ENCODE peak calls at places on chromosomes 6 and 20, in seven cellular contexts. P is SJSA1, T is bronchial epithelial cell, F is kidney epithelial cell, V is cardiac muscle cell, S is mammary epithelial cell, G is neural progenitor cell. C is an unnamed sample.
A peak's percentile ranks its signal among the peaks of the same experiment; 100 is the strongest.

GRCh38 chr6:36576573-36576972 is 17.6 kb upstream of the SRSF3 start:
- DNase-seq in P (no peak), T (no peak), F (no peak), V (no peak), S (no peak), G (no peak), C (no peak)

GRCh38 chr20:21048841-21049273 is 57.3 kb downstream of the LINC00237 start:
- DNase-seq in P (peak; percentile 55), T (no peak), F (no peak), V (peak; percentile 6), S (no peak), G (peak; percentile 60), C (peak; percentile 16)

GRCh38 chr6:169070506-169071176 is 183.0 kb downstream of the THBS2 start:
- DNase-seq in P (peak; percentile 97), T (peak; percentile 80), F (peak; percentile 97), V (peak; percentile 98), S (peak; percentile 98), G (no peak), C (peak; percentile 99)

GRCh38 chr6:145699462-145699861 is 35.9 kb downstream of the EPM2A start:
- DNase-seq in P (no peak), T (peak; percentile 93), F (peak; percentile 12), V (peak; percentile 69), S (peak; percentile 60), G (no peak), C (peak; percentile 6)

GRCh38 chr6:117676577-117677218 is 1.4 kb downstream of the NUS1 start:
- DNase-seq in P (no peak), T (no peak), F (no peak), V (peak; percentile 17), S (peak; percentile 6), G (peak; percentile 5), C (no peak)

GRCh38 chr20:14817121-14817520 is 479.7 kb upstream of the FLRT3 start:
- DNase-seq in P (no peak), T (no peak), F (no peak), V (no peak), S (no peak), G (no peak), C (no peak)

GRCh38 chr6:121499666-121500065 is 64.2 kb downstream of the GJA1 start:
- DNase-seq in P (no peak), T (no peak), F (no peak), V (no peak), S (no peak), G (no peak), C (no peak)

GRCh38 chr6:37622639-37623038 is 75.0 kb downstream of the MDGA1 start:
- DNase-seq in P (no peak), T (peak; percentile 44), F (peak; percentile 39), V (no peak), S (no peak), G (no peak), C (no peak)

GRCh38 chr6:33069021-33069738 is 4.3 kb downstream of the HLA-DPA1 start:
- DNase-seq in P (no peak), T (no peak), F (no peak), V (no peak), S (no peak), G (no peak), C (no peak)

GRCh38 chr20:35731469-35731788 is 10.6 kb downstream of the RBM39 start:
- DNase-seq in P (no peak), T (no peak), F (no peak), V (no peak), S (no peak), G (no peak), C (no peak)

GRCh38 chr6:45838486-45838885 is 177.2 kb downstream of the CLIC5 start:
- DNase-seq in P (no peak), T (no peak), F (no peak), V (no peak), S (no peak), G (no peak), C (no peak)

GRCh38 chr20:6665621-6666345 is 101.7 kb upstream of the BMP2 start:
- DNase-seq in P (peak; percentile 70), T (no peak), F (peak; percentile 44), V (no peak), S (no peak), G (no peak), C (no peak)

GRCh38 chr20:32661820-32662528 is 11.8 kb downstream of the C20orf203 start:
- DNase-seq in P (no peak), T (no peak), F (no peak), V (no peak), S (no peak), G (no peak), C (no peak)

GRCh38 chr6:35487653-35488516 is 9.0 kb downstream of the TEAD3 start:
- DNase-seq in P (no peak), T (peak; percentile 66), F (no peak), V (peak; percentile 72), S (peak; percentile 52), G (peak; percentile 34), C (peak; percentile 49)

GRCh38 chr6:3651698-3652229 is 99.7 kb downstream of the PXDC1 start:
- DNase-seq in P (no peak), T (no peak), F (no peak), V (no peak), S (no peak), G (no peak), C (no peak)

GRCh38 chr6:135909737-135910387 is 58.4 kb downstream of the PDE7B start:
- DNase-seq in P (no peak), T (peak; percentile 70), F (no peak), V (peak; percentile 66), S (peak; percentile 54), G (peak; percentile 84), C (peak; percentile 8)

GRCh38 chr20:63172726-63173125 is 43.2 kb downstream of the YTHDF1 start:
- DNase-seq in P (no peak), T (no peak), F (no peak), V (no peak), S (no peak), G (no peak), C (no peak)

GRCh38 chr6:153618371-153619328 is 420.4 kb upstream of the OPRM1 start:
- DNase-seq in P (no peak), T (peak; percentile 10), F (no peak), V (no peak), S (no peak), G (no peak), C (no peak)

GRCh38 chr6:91476000-91476399 is 889.1 kb upstream of the MAP3K7 start:
- DNase-seq in P (peak; percentile 38), T (peak; percentile 52), F (peak; percentile 77), V (peak; percentile 37), S (peak; percentile 27), G (no peak), C (peak; percentile 76)

GRCh38 chr6:38155576-38156204 is 336.2 kb downstream of the ZFAND3 start:
- DNase-seq in P (no peak), T (peak; percentile 65), F (no peak), V (peak; percentile 16), S (no peak), G (no peak), C (no peak)

GRCh38 chr6:82040405-82041221 is 206.9 kb downstream of the IBTK start:
- DNase-seq in P (peak; percentile 47), T (peak; percentile 49), F (no peak), V (peak; percentile 76), S (peak; percentile 24), G (peak; percentile 67), C (peak; percentile 16)

GRCh38 chr6:14681699-14682487 is 564.0 kb upstream of the JARID2 start:
- DNase-seq in P (no peak), T (no peak), F (no peak), V (peak; percentile 39), S (peak; percentile 24), G (no peak), C (no peak)

GRCh38 chr6:117448732-117449131 is 23.0 kb upstream of the ROS1 start:
- DNase-seq in P (peak; percentile 80), T (peak; percentile 94), F (peak; percentile 74), V (peak; percentile 96), S (peak; percentile 91), G (no peak), C (peak; percentile 82)

GRCh38 chr6:166707045-166707444 is 80.0 kb upstream of the RPS6KA2 start:
- DNase-seq in P (no peak), T (peak; percentile 32), F (no peak), V (peak; percentile 56), S (no peak), G (peak; percentile 77), C (peak; percentile 51)

GRCh38 chr20:56554869-56555268 is 21.8 kb downstream of the FAM209B start:
- DNase-seq in P (peak; percentile 89), T (peak; percentile 96), F (peak; percentile 90), V (peak; percentile 97), S (peak; percentile 95), G (no peak), C (peak; percentile 86)

GRCh38 chr6:34200340-34200971 is 36.2 kb upstream of the HMGA1 start:
- DNase-seq in P (no peak), T (no peak), F (no peak), V (no peak), S (no peak), G (no peak), C (no peak)

GRCh38 chr6:34194770-34195169 is 41.9 kb upstream of the HMGA1 start:
- DNase-seq in P (no peak), T (no peak), F (no peak), V (no peak), S (no peak), G (no peak), C (no peak)

GRCh38 chr6:34196833-34197195 is 39.9 kb upstream of the HMGA1 start:
- DNase-seq in P (no peak), T (no peak), F (no peak), V (no peak), S (no peak), G (no peak), C (no peak)

GRCh38 chr6:34195726-34196115 is 41.0 kb upstream of the HMGA1 start:
- DNase-seq in P (no peak), T (no peak), F (no peak), V (no peak), S (no peak), G (no peak), C (no peak)

GRCh38 chr6:34196116-34196832 is 40.4 kb upstream of the HMGA1 start:
- DNase-seq in P (peak; percentile 80), T (peak; percentile 22), F (no peak), V (peak; percentile 81), S (peak; percentile 45), G (peak; percentile 78), C (peak; percentile 65)
- H3K4me3 ChIP-seq in P (peak overlapping the region; percentile 29), T (peak overlapping the region; percentile 40), F (peak overlapping the region; percentile 39), V (no peak overlapping the region), S (peak overlapping the region; percentile 18), G (peak overlapping the region; percentile 21), C (no peak overlapping the region)

GRCh38 chr6:6026513-6027205 is 19.9 kb upstream of the NRN1 start:
- DNase-seq in P (no peak), T (no peak), F (no peak), V (no peak), S (no peak), G (no peak), C (no peak)
- H3K27me3 ChIP-seq in P (no peaks in the 10 kb centered on the region), T (no peaks in the 10 kb centered on the region), F (no peaks in the 10 kb centered on the region), V (no peaks in the 10 kb centered on the region), S (no peaks in the 10 kb centered on the region), G (no peaks in the 10 kb centered on the region), C (no peaks in the 10 kb centered on the region)

DNA sequence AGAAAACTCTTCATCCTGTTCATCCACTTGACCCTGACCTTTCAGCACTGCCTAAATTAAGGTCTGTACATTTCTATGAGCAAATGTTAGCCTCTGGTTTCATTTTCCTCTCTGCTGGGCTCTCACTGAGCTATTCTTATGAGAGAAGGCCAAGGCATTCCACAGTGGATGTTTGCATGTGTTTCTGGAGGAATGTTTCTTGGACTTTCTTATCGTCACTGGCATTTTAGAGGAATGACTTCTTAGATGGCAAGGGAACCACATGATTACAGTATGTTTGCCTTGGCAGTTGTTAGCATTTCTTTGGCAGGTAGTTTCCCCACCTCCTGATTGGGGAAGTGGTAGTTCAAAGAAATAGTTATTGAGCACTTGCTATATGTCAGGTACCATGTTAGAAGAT is 307.3 kb downstream of the EYA4 start:
- DNase-seq in P (no peak), T (no peak), F (no peak), V (peak; percentile 78), S (no peak), G (peak; percentile 13), C (peak; percentile 38)
- H3K36me3 ChIP-seq in P (no peaks in the 10 kb centered on the region), T (no peaks in the 10 kb centered on the region), F (no peaks in the 10 kb centered on the region), V (no peaks in the 10 kb centered on the region), S (no peaks in the 10 kb centered on the region), G (no peaks in the 10 kb centered on the region), C (no peaks in the 10 kb centered on the region)

GRCh38 chr6:34322732-34323131 is 69.7 kb downstream of the NUDT3 start:
- DNase-seq in P (no peak), T (no peak), F (no peak), V (no peak), S (no peak), G (no peak), C (no peak)
- H3K4me3 ChIP-seq in P (no peak overlapping the region), T (no peak overlapping the region), F (no peak overlapping the region), V (no peak overlapping the region), S (no peak overlapping the region), G (no peak overlapping the region), C (no peak overlapping the region)

C was measured in MG63.